ENCODE peak calls at places on chromosome 15, in ten cellular contexts. Q, U, W, V, M, F, E, S, B and T are unnamed samples.
A peak's percentile ranks its signal among the peaks of the same experiment; 100 is the strongest.

GRCh38 chr15:65323071-65323511 is 18.6 kb downstream of the RNU5B-1 start:
- DNase-seq in M (no peak), S (peak; percentile 5), E (no peak), V (no peak), B (peak; percentile 41), W (peak; percentile 59), U (no peak), Q (no peak), F (peak; percentile 60), T (no peak)

GRCh38 chr15:28105224-28105791 is 6.2 kb upstream of the OCA2 start:
- DNase-seq in V (no peak), S (no peak), E (no peak), W (no peak), F (no peak), U (no peak), Q (no peak), M (no peak), B (no peak), T (no peak)

GRCh38 chr15:67117356-67117755 is 52.0 kb downstream of the SMAD3 start:
- DNase-seq in V (no peak), F (peak; percentile 89), E (no peak), B (no peak), W (peak; percentile 78), S (no peak), Q (no peak), U (no peak), M (no peak), T (no peak)

GRCh38 chr15:22930782-22931484 is 49.2 kb downstream of the CYFIP1 start:
- DNase-seq in U (peak; percentile 38), F (no peak), M (no peak), E (no peak), B (no peak), Q (no peak), V (no peak), S (no peak), W (no peak), T (no peak)

GRCh38 chr15:90358124-90359033 is 6.3 kb downstream of the ZNF774 start:
- DNase-seq in W (peak; percentile 56), M (no peak), E (no peak), U (no peak), B (peak; percentile 18), S (peak; percentile 45), V (no peak), Q (no peak), F (no peak), T (no peak)

GRCh38 chr15:89140595-89140994 is 52.3 kb downstream of the ABHD2 start:
- DNase-seq in B (no peak), E (no peak), U (no peak), V (no peak), S (no peak), M (no peak), Q (no peak), W (no peak), F (no peak), T (no peak)

GRCh38 chr15:65059369-65059750 is 8.4 kb downstream of the RASL12 start:
- DNase-seq in W (no peak), B (no peak), Q (no peak), U (no peak), E (no peak), V (no peak), S (no peak), F (no peak), M (no peak), T (no peak)

GRCh38 chr15:29805043-29805707 is 17.1 kb downstream of the TJP1 start:
- DNase-seq in Q (no peak), V (no peak), W (peak; percentile 91), M (peak; percentile 68), B (peak; percentile 78), E (no peak), F (peak; percentile 87), U (no peak), S (peak; percentile 63), T (no peak)

GRCh38 chr15:47402829-47403228 is 314.5 kb upstream of the SEMA6D start:
- DNase-seq in B (no peak), Q (no peak), S (no peak), W (no peak), F (no peak), V (no peak), M (no peak), U (no peak), E (no peak), T (no peak)
- TF ChIP-seq CTCF in B (no peak), Q (no peak), S (no peak), W (no peak), F (no peak), V (no peak), M (no peak), U (no peak), E (no peak), T (no peak)

GRCh38 chr15:48643776-48644497 is 1.6 kb downstream of the FBN1 start:
- DNase-seq in F (no peak), S (no peak), Q (no peak), B (no peak), E (no peak), U (no peak), V (no peak), M (no peak), W (no peak), T (no peak)

GRCh38 chr15:48643236-48643635 is 2.3 kb downstream of the FBN1 start:
- DNase-seq in Q (no peak), F (no peak), S (no peak), U (no peak), V (no peak), M (no peak), B (no peak), W (no peak), E (no peak), T (no peak)

GRCh38 chr15:48642795-48643194 is 2.7 kb downstream of the FBN1 start:
- DNase-seq in E (no peak), V (no peak), U (no peak), Q (no peak), B (no peak), S (no peak), W (no peak), F (peak; percentile 49), M (no peak), T (peak; percentile 37)

GRCh38 chr15:48638966-48639365 is 6.5 kb downstream of the FBN1 start:
- DNase-seq in B (no peak), W (no peak), F (no peak), U (no peak), S (no peak), Q (no peak), V (no peak), M (no peak), E (no peak), T (no peak)

GRCh38 chr15:48641416-48641815 is 4.1 kb downstream of the FBN1 start:
- DNase-seq in U (no peak), M (no peak), Q (no peak), S (no peak), B (no peak), V (no peak), W (peak; percentile 62), F (peak; percentile 54), E (peak; percentile 23), T (peak; percentile 63)
- H3K4me3 ChIP-seq in U (peak overlapping the region; percentile 36), M (peak overlapping the region; percentile 40), Q (peak overlapping the region; percentile 19), S (no peak overlapping the region), B (no peak overlapping the region), V (no peak overlapping the region), W (peak overlapping the region; percentile 78), F (peak overlapping the region; percentile 94), E (no peak overlapping the region), T (no peak overlapping the region)

GRCh38 chr15:101150723-101151040 is 101.2 kb downstream of the CHSY1 start:
- DNase-seq in U (no peak), B (no peak), M (no peak), W (no peak), Q (peak; percentile 4), F (no peak), V (no peak), S (no peak), E (no peak), T (no peak)
- TF ChIP-seq CTCF in U (no peak), B (no peak), M (no peak), W (no peak), Q (no peak), F (no peak), V (no peak), S (no peak), E (no peak), T (no peak)

GRCh38 chr15:62624541-62625399 is 417.8 kb upstream of the TPM1 start:
- DNase-seq in M (peak; percentile 72), V (no peak), B (no peak), S (peak; percentile 42), E (peak; percentile 27), U (no peak), F (peak; percentile 79), Q (no peak), W (peak; percentile 27), T (peak; percentile 58)
- H3K4me3 ChIP-seq in M (peak overlapping the region; percentile 41), V (no peak overlapping the region), B (no peak overlapping the region), S (no peak overlapping the region), E (no peak overlapping the region), U (peak overlapping the region; percentile 19), F (no peak overlapping the region), Q (no peak overlapping the region), W (no peak overlapping the region), T (no peak overlapping the region)

GRCh38 chr15:35290301-35290721 is 205.2 kb upstream of the NANOGP8 start:
- DNase-seq in U (no peak), S (no peak), E (no peak), F (no peak), M (no peak), Q (no peak), W (no peak), B (no peak), V (no peak), T (no peak)

GRCh38 chr15:35289029-35289617 is 204.0 kb upstream of the NANOGP8 start:
- DNase-seq in F (peak; percentile 81), S (peak; percentile 54), W (peak; percentile 85), V (no peak), B (peak; percentile 57), E (no peak), U (no peak), Q (no peak), M (peak; percentile 50), T (peak; percentile 58)

GRCh38 chr15:35288580-35288979 is 203.5 kb upstream of the NANOGP8 start:
- DNase-seq in Q (no peak), S (no peak), V (no peak), U (no peak), W (no peak), F (no peak), B (no peak), E (no peak), M (no peak), T (no peak)

GRCh38 chr15:35298509-35298908 is 213.4 kb upstream of the NANOGP8 start:
- DNase-seq in W (no peak), Q (no peak), E (no peak), S (no peak), U (no peak), M (no peak), B (no peak), F (no peak), V (no peak), T (no peak)

DNA sequence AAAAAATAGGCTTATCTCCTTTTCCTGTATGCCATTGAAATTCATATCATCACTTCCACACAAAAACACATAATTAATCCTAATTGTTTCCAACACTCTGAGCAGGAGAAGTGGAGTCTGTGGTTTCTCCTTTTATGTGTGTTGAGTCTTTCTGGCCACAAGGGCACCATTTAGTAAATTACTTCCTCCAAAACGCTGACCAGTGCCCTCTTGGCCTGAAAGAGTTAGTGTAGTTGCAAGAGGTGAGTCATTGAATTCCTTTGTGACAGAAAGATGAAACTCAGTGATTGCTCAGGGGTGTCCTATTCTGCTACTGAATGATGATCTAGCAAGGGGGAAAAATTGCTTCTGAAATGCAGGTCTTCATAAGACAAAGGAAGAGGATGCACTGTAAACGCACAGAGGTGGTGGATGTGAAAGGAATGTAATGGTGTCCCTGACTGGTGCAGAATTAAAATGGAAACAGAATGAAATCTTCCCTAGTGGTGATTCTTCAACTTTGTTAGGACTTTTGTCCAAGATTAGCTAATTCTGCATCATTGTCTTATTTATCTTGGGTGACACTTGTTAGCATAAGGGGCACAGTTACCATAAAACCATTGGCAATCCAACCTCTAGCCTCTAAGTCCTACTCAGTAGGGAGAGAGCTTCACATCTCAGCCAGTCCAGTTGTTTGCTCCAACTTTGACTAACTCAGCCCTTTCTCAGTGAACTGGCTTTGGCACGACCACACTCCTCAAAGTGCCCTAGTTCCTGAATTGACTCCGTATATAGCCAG is 208.4 kb upstream of the NANOGP8 start:
- DNase-seq in V (no peak), E (no peak), U (no peak), S (peak; percentile 54), Q (no peak), B (peak; percentile 41), W (peak; percentile 65), F (peak; percentile 56), M (peak; percentile 37), T (peak; percentile 13)
- TF ChIP-seq CTCF in V (peak; percentile 57), E (no peak), U (peak; percentile 7), S (peak; percentile 57), Q (no peak), B (peak; percentile 26), W (peak; percentile 30), F (peak; percentile 42), M (peak; percentile 40), T (peak; percentile 3)